ENCODE peak calls at places on chromosomes 5 and 9, in six cellular contexts. Y, V, D, L, E and U are unnamed samples.

GRCh38 chr5:43207601-43208000 is 15.6 kb downstream of the NIM1K start:
- DNase-seq in Y (no peak), V (no peak), D (no peak), L (no peak), E (no peak), U (no peak)

GRCh38 chr9:8724284-8725018 is 924.9 kb upstream of the DMAC1 start:
- DNase-seq in Y (no peak), V (no peak), D (no peak), L (no peak), E (no peak), U (no peak)

GRCh38 chr5:128327973-128328372 is 210.1 kb downstream of the FBN2 start:
- DNase-seq in Y (no peak), V (no peak), D (no peak), L (no peak), E (no peak), U (no peak)

GRCh38 chr5:115841382-115842088 is at the start of the genes AP3S1 and ATG12:
- DNase-seq in Y (peak), V (peak), D (peak), L (peak), E (peak), U (peak)

GRCh38 chr5:155193018-155193417 is 179.5 kb downstream of the KIF4B start:
- DNase-seq in Y (peak), V (no peak), D (no peak), L (no peak), E (no peak), U (peak)

GRCh38 chr9:16289639-16290038 is 580.8 kb downstream of the BNC2 start:
- DNase-seq in Y (no peak), V (no peak), D (no peak), L (no peak), E (no peak), U (no peak)

GRCh38 chr5:15933481-15934207 is 245.9 kb downstream of the MARCHF11 start:
- DNase-seq in Y (no peak), V (peak), D (no peak), L (no peak), E (no peak), U (peak)

GRCh38 chr5:36502608-36503007 is 103.8 kb upstream of the SLC1A3 start:
- DNase-seq in Y (no peak), V (peak), D (no peak), L (no peak), E (no peak), U (peak)

GRCh38 chr9:20884985-20885593 is 146.4 kb downstream of the HACD4 start:
- DNase-seq in Y (no peak), V (peak), D (peak), L (peak), E (peak), U (peak)

GRCh38 chr5:138438724-138439536 is at the start of gene REEP2:
- DNase-seq in Y (peak), V (peak), D (peak), L (no peak), E (peak), U (peak)

GRCh38 chr9:33517373-33517772 is 6.7 kb upstream of the ANKRD18B start:
- DNase-seq in Y (no peak), V (peak), D (no peak), L (no peak), E (peak), U (peak)

GRCh38 chr5:4942831-4943178 is 197.3 kb upstream of the ADAMTS16 start:
- DNase-seq in Y (no peak), V (no peak), D (no peak), L (no peak), E (no peak), U (no peak)

GRCh38 chr5:14742427-14743010 is 78.0 kb downstream of the OTULIN start:
- DNase-seq in Y (no peak), V (no peak), D (no peak), L (no peak), E (no peak), U (no peak)

GRCh38 chr9:121107041-121107440 is 32.3 kb downstream of the CNTRL start:
- DNase-seq in Y (no peak), V (no peak), D (no peak), L (no peak), E (no peak), U (peak)

GRCh38 chr5:83919071-83920041 is 198.7 kb upstream of the HAPLN1 start:
- DNase-seq in Y (no peak), V (peak), D (no peak), L (no peak), E (no peak), U (no peak)

GRCh38 chr9:100049551-100049950 is 49.2 kb downstream of the ERP44 start:
- DNase-seq in Y (no peak), V (no peak), D (no peak), L (no peak), E (no peak), U (no peak)

GRCh38 chr9:125600194-125600593 is 106.8 kb downstream of the MAPKAP1 start:
- DNase-seq in Y (no peak), V (no peak), D (no peak), L (no peak), E (no peak), U (no peak)

GRCh38 chr5:38423536-38424178 is 132.8 kb downstream of the LIFR start:
- DNase-seq in Y (no peak), V (no peak), D (no peak), L (no peak), E (no peak), U (no peak)